ENCODE peak calls at places on chromosomes 16 and 17, in five cellular contexts. O, C, R, V and J are unnamed samples.

GRCh38 chr17:17904171-17905035 is 67.6 kb upstream of the SREBF1 start:
- DNase-seq in C (no peak), O (peak), R (no peak), V (no peak), J (no peak)

GRCh38 chr17:34257299-34257985 is 2.4 kb downstream of the CCL2 start:
- DNase-seq in C (no peak), R (no peak), V (no peak), O (peak), J (no peak)

GRCh38 chr17:47663997-47664941 is 14.6 kb downstream of the KPNB1 start:
- DNase-seq in R (peak), C (peak), O (peak), V (peak), J (peak)

GRCh38 chr17:18182190-18182977 is 1.2 kb upstream of the ALKBH5 start:
- DNase-seq in C (no peak), R (no peak), O (peak), V (peak), J (no peak)

GRCh38 chr17:79498854-79499253 is 112.0 kb downstream of the RBFOX3 start:
- DNase-seq in O (no peak), R (no peak), V (no peak), C (no peak), J (no peak)

GRCh38 chr17:5877366-5877765 is 192.8 kb upstream of the WSCD1 start:
- DNase-seq in C (no peak), O (no peak), R (no peak), V (no peak), J (no peak)

GRCh38 chr16:15701975-15702970 is 52.2 kb downstream of the NDE1 start:
- DNase-seq in C (no peak), V (no peak), O (no peak), R (no peak), J (no peak)

GRCh38 chr17:70169707-70170597 is 620 bp downstream of the KCNJ2 start:
- DNase-seq in C (peak), R (no peak), O (peak), V (no peak), J (peak)

GRCh38 chr16:31423241-31423640 is 4.9 kb downstream of the COX6A2 start:
- DNase-seq in R (no peak), O (no peak), C (no peak), V (no peak), J (no peak)

GRCh38 chr17:76884995-76885896 is 17.0 kb downstream of the MGAT5B start:
- DNase-seq in C (no peak), V (no peak), R (peak), O (no peak), J (no peak)

GRCh38 chr16:4200000-4200780 is 41.7 kb downstream of the SRL start:
- DNase-seq in O (peak), C (peak), V (peak), R (peak), J (peak)

GRCh38 chr16:89828870-89829629 is 775 bp downstream of the SPIRE2 start:
- DNase-seq in V (no peak), C (no peak), O (no peak), R (no peak), J (no peak)

GRCh38 chr17:1762233-1762905 is 509 bp downstream of the SERPINF1 start:
- DNase-seq in V (peak), R (no peak), O (peak), C (peak), J (no peak)